ENCODE peak calls at places on chromosomes 2 and 18, in six cellular contexts. B is posterior cingulate gyrus, U is T-helper 9 cell, I is HCT116, Q is GM23338, O is HS-27A. V is an unnamed sample.

GRCh38 chr2:149031396-149031795 is 7.1 kb upstream of the LYPD6B start:
- DNase-seq in I (no peak), Q (no peak), B (no peak), O (no peak), U (no peak), V (no peak)

GRCh38 chr2:17935242-17935885 is 56.9 kb downstream of the KCNS3 start:
- DNase-seq in I (no peak), B (no peak), O (no peak), Q (peak), U (no peak), V (no peak)

GRCh38 chr18:61502472-61502871 is 169.2 kb downstream of the CDH20 start:
- DNase-seq in Q (peak), B (peak), U (no peak), O (peak), I (peak), V (no peak)

GRCh38 chr2:69567157-69567908 is 76.2 kb downstream of the AAK1 start:
- DNase-seq in B (no peak), O (peak), Q (no peak), U (no peak), I (no peak), V (no peak)

GRCh38 chr2:196335238-196335637 is 163.9 kb upstream of the STK17B start:
- DNase-seq in U (no peak), B (no peak), I (no peak), O (peak), Q (peak), V (no peak)

GRCh38 chr2:3282056-3282998 is 95.3 kb downstream of the EIPR1 start:
- DNase-seq in O (no peak), U (no peak), I (no peak), B (peak), Q (no peak), V (no peak)

GRCh38 chr2:164913640-164914346 is 41.5 kb downstream of the SLC38A11 start:
- DNase-seq in O (no peak), I (no peak), Q (no peak), B (no peak), U (no peak), V (no peak)

GRCh38 chr2:143480586-143481230 is 351.5 kb downstream of the ARHGAP15 start:
- DNase-seq in U (no peak), O (no peak), Q (no peak), I (no peak), B (no peak), V (no peak)

GRCh38 chr2:191049728-191050639 is 36.0 kb upstream of the STAT1 start:
- DNase-seq in Q (no peak), U (no peak), O (peak), B (no peak), I (no peak), V (no peak)

GRCh38 chr2:112588611-112589045 is 4.2 kb downstream of the CHCHD5 start:
- DNase-seq in U (no peak), O (no peak), Q (no peak), B (no peak), I (no peak), V (no peak)

GRCh38 chr2:69453475-69454129 is 16.4 kb upstream of the NFU1 start:
- DNase-seq in U (no peak), I (no peak), Q (no peak), B (no peak), O (no peak), V (no peak)

GRCh38 chr2:5330961-5331360 is 361.2 kb upstream of the SOX11 start:
- DNase-seq in O (no peak), Q (no peak), U (no peak), B (no peak), I (no peak), V (no peak)

GRCh38 chr18:58080516-58080915 is 36.5 kb downstream of the NEDD4L start:
- DNase-seq in U (no peak), O (no peak), B (no peak), I (no peak), Q (peak), V (no peak)

GRCh38 chr2:234175649-234176048 is 125.1 kb downstream of the SPP2 start:
- DNase-seq in B (no peak), Q (no peak), U (no peak), I (no peak), O (no peak), V (no peak)

GRCh38 chr2:46073540-46074018 is 223.6 kb upstream of the EPAS1 start:
- DNase-seq in B (no peak), I (peak), O (peak), Q (no peak), U (no peak), V (no peak)

GRCh38 chr2:169877406-169877805 is 50.2 kb downstream of the UBR3 start:
- DNase-seq in B (peak), Q (no peak), I (peak), O (no peak), U (no peak), V (no peak)

GRCh38 chr2:188570365-188570764 is 278.7 kb downstream of the GULP1 start:
- DNase-seq in O (no peak), Q (no peak), I (no peak), U (no peak), B (no peak), V (no peak)

GRCh38 chr2:230930149-230930780 is 5.2 kb upstream of the GPR55 start:
- DNase-seq in Q (no peak), U (no peak), I (no peak), O (no peak), B (no peak), V (no peak)

GRCh38 chr2:195382186-195382585 is 274.8 kb upstream of the SLC39A10 start:
- DNase-seq in U (no peak), B (no peak), O (no peak), I (no peak), Q (no peak), V (no peak)

GRCh38 chr2:146821836-146822316 is 1023.0 kb upstream of the ACVR2A start:
- DNase-seq in U (no peak), I (no peak), B (no peak), O (peak), Q (no peak), V (no peak)

GRCh38 chr2:94997981-94998920 is 27.3 kb upstream of the MAL start:
- DNase-seq in I (no peak), Q (peak), U (no peak), O (no peak), B (peak), V (no peak)

GRCh38 chr2:74530239-74531161 is 767 bp downstream of the HTRA2 start:
- DNase-seq in U (peak), Q (peak), B (no peak), O (no peak), I (no peak), V (no peak)

V was measured in T-helper 17 cell.